ENCODE peak calls at places on chromosomes 12 and 14, in six cellular contexts. One of them, this sample, is unnamed.

GRCh38 chr12:130956456-130957303 is 3.0 kb downstream of the ADGRD1 start:
- DNase-seq in ovary: no peak
- DNase-seq in mucosa of gallbladder: peak
- DNase-seq in HTR-8/SVneo: no peak
- DNase-seq in NCI-H2171: no peak
- DNase-seq in COLO829: no peak
- DNase-seq in this sample: no peak

GRCh38 chr12:59383426-59383822 is 212.4 kb upstream of the SLC16A7 start:
- DNase-seq in COLO829: no peak
- DNase-seq in mucosa of gallbladder: no peak
- DNase-seq in NCI-H2171: peak
- DNase-seq in HTR-8/SVneo: no peak
- DNase-seq in ovary: no peak
- DNase-seq in this sample: no peak

GRCh38 chr12:78004451-78005093 is 173.9 kb downstream of the NAV3 start:
- DNase-seq in mucosa of gallbladder: no peak
- DNase-seq in NCI-H2171: no peak
- DNase-seq in HTR-8/SVneo: no peak
- DNase-seq in COLO829: no peak
- DNase-seq in ovary: no peak
- DNase-seq in this sample: no peak

GRCh38 chr12:15601210-15601800 is 187.9 kb downstream of the EPS8 start:
- DNase-seq in ovary: no peak
- DNase-seq in mucosa of gallbladder: no peak
- DNase-seq in COLO829: no peak
- DNase-seq in HTR-8/SVneo: no peak
- DNase-seq in NCI-H2171: no peak
- DNase-seq in this sample: no peak

GRCh38 chr14:93005135-93005813 is 82.3 kb downstream of the CHGA start:
- DNase-seq in mucosa of gallbladder: peak
- DNase-seq in ovary: no peak
- DNase-seq in HTR-8/SVneo: no peak
- DNase-seq in COLO829: no peak
- DNase-seq in NCI-H2171: no peak
- DNase-seq in this sample: no peak

GRCh38 chr12:113241191-113242017 is 20.1 kb downstream of the TPCN1 start:
- DNase-seq in ovary: no peak
- DNase-seq in COLO829: no peak
- DNase-seq in HTR-8/SVneo: peak
- DNase-seq in mucosa of gallbladder: peak
- DNase-seq in NCI-H2171: peak
- DNase-seq in this sample: no peak

GRCh38 chr14:69876221-69876847 is 2.9 kb upstream of the SMOC1 start:
- DNase-seq in mucosa of gallbladder: no peak
- DNase-seq in ovary: no peak
- DNase-seq in COLO829: no peak
- DNase-seq in NCI-H2171: no peak
- DNase-seq in HTR-8/SVneo: no peak
- DNase-seq in this sample: no peak

GRCh38 chr12:87509233-87509820 is 519.9 kb downstream of the C12orf50 start:
- DNase-seq in NCI-H2171: no peak
- DNase-seq in ovary: no peak
- DNase-seq in HTR-8/SVneo: peak
- DNase-seq in mucosa of gallbladder: no peak
- DNase-seq in COLO829: peak
- DNase-seq in this sample: no peak

GRCh38 chr14:76348898-76349297 is 27.0 kb upstream of the ESRRB start:
- DNase-seq in ovary: no peak
- DNase-seq in mucosa of gallbladder: no peak
- DNase-seq in COLO829: peak
- DNase-seq in NCI-H2171: no peak
- DNase-seq in HTR-8/SVneo: peak
- DNase-seq in this sample: no peak

GRCh38 chr12:19978193-19978592 is 390.1 kb upstream of the PDE3A start:
- DNase-seq in ovary: no peak
- DNase-seq in NCI-H2171: no peak
- DNase-seq in HTR-8/SVneo: no peak
- DNase-seq in mucosa of gallbladder: no peak
- DNase-seq in COLO829: no peak
- DNase-seq in this sample: no peak

GRCh38 chr12:46187023-46187422 is 81.8 kb downstream of the SLC38A1 start:
- DNase-seq in ovary: no peak
- DNase-seq in mucosa of gallbladder: peak
- DNase-seq in HTR-8/SVneo: no peak
- DNase-seq in NCI-H2171: no peak
- DNase-seq in COLO829: peak
- DNase-seq in this sample: peak

GRCh38 chr12:57227315-57228115 is 2.0 kb upstream of the SHMT2 start:
- DNase-seq in mucosa of gallbladder: no peak
- DNase-seq in NCI-H2171: no peak
- DNase-seq in ovary: no peak
- DNase-seq in COLO829: no peak
- DNase-seq in HTR-8/SVneo: no peak
- DNase-seq in this sample: no peak

GRCh38 chr14:35400707-35401421 is 3.7 kb downstream of the NFKBIA start:
- DNase-seq in ovary: no peak
- DNase-seq in HTR-8/SVneo: no peak
- DNase-seq in COLO829: no peak
- DNase-seq in mucosa of gallbladder: no peak
- DNase-seq in NCI-H2171: no peak
- DNase-seq in this sample: no peak

GRCh38 chr14:51219473-51220448 is 20.3 kb upstream of the TMX1 start:
- DNase-seq in mucosa of gallbladder: no peak
- DNase-seq in ovary: no peak
- DNase-seq in COLO829: peak
- DNase-seq in NCI-H2171: peak
- DNase-seq in HTR-8/SVneo: no peak
- DNase-seq in this sample: no peak

GRCh38 chr14:20623798-20624197 is 17.7 kb downstream of the OR6S1 start:
- DNase-seq in mucosa of gallbladder: no peak
- DNase-seq in HTR-8/SVneo: no peak
- DNase-seq in ovary: no peak
- DNase-seq in NCI-H2171: no peak
- DNase-seq in COLO829: no peak
- DNase-seq in this sample: no peak

GRCh38 chr12:11673666-11674464 is 24.4 kb downstream of the ETV6 start:
- DNase-seq in COLO829: no peak
- DNase-seq in ovary: no peak
- DNase-seq in HTR-8/SVneo: no peak
- DNase-seq in NCI-H2171: no peak
- DNase-seq in mucosa of gallbladder: no peak
- DNase-seq in this sample: no peak

GRCh38 chr12:124191024-124191359 is 103.9 kb upstream of the RFLNA start:
- DNase-seq in ovary: no peak
- DNase-seq in NCI-H2171: peak
- DNase-seq in COLO829: no peak
- DNase-seq in mucosa of gallbladder: no peak
- DNase-seq in HTR-8/SVneo: peak
- DNase-seq in this sample: no peak

GRCh38 chr12:92360543-92360942 is 214.9 kb upstream of the BTG1 start:
- DNase-seq in COLO829: no peak
- DNase-seq in ovary: no peak
- DNase-seq in NCI-H2171: no peak
- DNase-seq in HTR-8/SVneo: no peak
- DNase-seq in mucosa of gallbladder: no peak
- DNase-seq in this sample: no peak

GRCh38 chr12:74170645-74171477 is 366.8 kb upstream of the ATXN7L3B start:
- DNase-seq in mucosa of gallbladder: no peak
- DNase-seq in NCI-H2171: no peak
- DNase-seq in ovary: no peak
- DNase-seq in HTR-8/SVneo: no peak
- DNase-seq in COLO829: no peak
- DNase-seq in this sample: no peak

GRCh38 chr14:54503476-54503875 is 6.2 kb upstream of the CGRRF1 start:
- DNase-seq in HTR-8/SVneo: peak
- DNase-seq in COLO829: no peak
- DNase-seq in ovary: no peak
- DNase-seq in NCI-H2171: no peak
- DNase-seq in mucosa of gallbladder: no peak
- DNase-seq in this sample: no peak

GRCh38 chr14:68384335-68384734 is 408.5 kb downstream of the ZFP36L1 start:
- DNase-seq in ovary: no peak
- DNase-seq in COLO829: no peak
- DNase-seq in NCI-H2171: no peak
- DNase-seq in HTR-8/SVneo: no peak
- DNase-seq in mucosa of gallbladder: no peak
- DNase-seq in this sample: no peak

GRCh38 chr12:52636592-52637258 is 15.3 kb downstream of the KRT2 start:
- DNase-seq in mucosa of gallbladder: no peak
- DNase-seq in HTR-8/SVneo: no peak
- DNase-seq in NCI-H2171: no peak
- DNase-seq in ovary: no peak
- DNase-seq in COLO829: no peak
- DNase-seq in this sample: no peak

GRCh38 chr14:103292426-103293374 is 41.3 kb upstream of the EIF5 start:
- DNase-seq in COLO829: peak
- DNase-seq in mucosa of gallbladder: peak
- DNase-seq in NCI-H2171: peak
- DNase-seq in HTR-8/SVneo: peak
- DNase-seq in ovary: peak
- DNase-seq in this sample: peak

GRCh38 chr14:76584271-76584702 is 177.0 kb upstream of the VASH1 start:
- DNase-seq in COLO829: no peak
- DNase-seq in mucosa of gallbladder: no peak
- DNase-seq in HTR-8/SVneo: no peak
- DNase-seq in ovary: peak
- DNase-seq in NCI-H2171: peak
- DNase-seq in this sample: no peak

GRCh38 chr12:111775205-111776193 is 8.8 kb downstream of the ALDH2 start:
- DNase-seq in COLO829: no peak
- DNase-seq in NCI-H2171: no peak
- DNase-seq in mucosa of gallbladder: peak
- DNase-seq in ovary: peak
- DNase-seq in HTR-8/SVneo: peak
- DNase-seq in this sample: peak

GRCh38 chr14:75562048-75562447 is 16.4 kb upstream of the FLVCR2 start:
- DNase-seq in HTR-8/SVneo: no peak
- DNase-seq in mucosa of gallbladder: no peak
- DNase-seq in COLO829: no peak
- DNase-seq in ovary: no peak
- DNase-seq in NCI-H2171: no peak
- DNase-seq in this sample: no peak

GRCh38 chr14:54498579-54498978 is 9.8 kb upstream of the GMFB start:
- DNase-seq in COLO829: no peak
- DNase-seq in ovary: no peak
- DNase-seq in mucosa of gallbladder: no peak
- DNase-seq in NCI-H2171: no peak
- DNase-seq in HTR-8/SVneo: no peak
- DNase-seq in this sample: no peak

This sample was measured in lung.